ENCODE peak calls at places on chromosomes 5 and 9, in seven cellular contexts. G is SK-N-SH, T is HepG2, F is GM12891, X is K562, R is GM12878, I is H1. M is an unnamed sample.

GRCh38 chr9:94826044-94826443 is 99.5 kb downstream of the AOPEP start:
- DNase-seq in I (no peak), G (no peak), F (no peak), X (no peak), R (no peak), T (no peak), M (no peak)

GRCh38 chr9:34047864-34048729 is 590 bp downstream of the UBAP2 start:
- DNase-seq in I (no peak), F (peak; percentile 51), R (no peak), X (peak; percentile 70), G (peak; percentile 63), T (peak; percentile 29), M (peak; percentile 50)

GRCh38 chr5:17222679-17223078 is 5.2 kb downstream of the BASP1 start:
- DNase-seq in X (no peak), I (no peak), G (no peak), T (no peak), F (no peak), R (no peak), M (no peak)

GRCh38 chr9:19876569-19877316 is 87.9 kb upstream of the SLC24A2 start:
- DNase-seq in R (no peak), T (no peak), F (no peak), X (no peak), G (no peak), I (no peak), M (no peak)

GRCh38 chr9:117284414-117284813 is 130.4 kb downstream of the ASTN2 start:
- DNase-seq in G (peak; percentile 48), R (no peak), I (no peak), F (no peak), X (no peak), T (no peak), M (no peak)

GRCh38 chr5:106171132-106171531 is 1499.6 kb downstream of the EFNA5 start:
- DNase-seq in R (no peak), X (no peak), G (no peak), T (no peak), I (no peak), F (no peak), M (no peak)

GRCh38 chr5:177472460-177473441 is 683 bp downstream of the DBN1 start:
- DNase-seq in F (peak; percentile 91), X (peak; percentile 88), G (peak; percentile 92), R (no peak), I (no peak), T (peak; percentile 25), M (peak; percentile 77)

GRCh38 chr5:172971482-172971881 is 12.1 kb upstream of the ATP6V0E1 start:
- DNase-seq in F (no peak), X (no peak), G (no peak), I (no peak), R (no peak), T (no peak), M (no peak)

GRCh38 chr5:126865299-126865698 is 88.4 kb downstream of the LMNB1 start:
- DNase-seq in X (no peak), F (no peak), I (no peak), T (no peak), R (no peak), G (no peak), M (no peak)

GRCh38 chr5:4511996-4512656 is 628.0 kb upstream of the ADAMTS16 start:
- DNase-seq in I (peak; percentile 33), T (peak; percentile 9), F (no peak), R (no peak), G (peak; percentile 33), X (no peak), M (no peak)

GRCh38 chr5:77300457-77300856 is 90.0 kb downstream of the PDE8B start:
- DNase-seq in R (no peak), I (no peak), T (no peak), G (no peak), F (no peak), X (no peak), M (no peak)

GRCh38 chr5:93145767-93146166 is 435.3 kb downstream of the NR2F1-AS1 start:
- DNase-seq in R (no peak), T (no peak), G (no peak), I (no peak), F (no peak), X (no peak), M (no peak)

GRCh38 chr9:129258124-129258822 is 80.2 kb upstream of the IER5L start:
- DNase-seq in G (peak; percentile 100), R (no peak), X (peak; percentile 100), T (peak; percentile 61), I (peak; percentile 82), F (peak; percentile 96), M (peak; percentile 60)

GRCh38 chr5:71705416-71705815 is 13.7 kb upstream of the CARTPT start:
- DNase-seq in X (no peak), F (no peak), G (no peak), I (no peak), T (no peak), R (no peak), M (no peak)

GRCh38 chr5:87300744-87301143 is 33.1 kb downstream of the RASA1 start:
- DNase-seq in R (no peak), X (no peak), I (no peak), T (peak; percentile 13), G (peak; percentile 2), F (no peak), M (no peak)

GRCh38 chr9:20356392-20357206 is 265.7 kb downstream of the MLLT3 start:
- DNase-seq in X (no peak), R (peak; percentile 36), T (peak; percentile 64), I (peak; percentile 36), G (peak; percentile 68), F (peak; percentile 18), M (no peak)

DNA sequence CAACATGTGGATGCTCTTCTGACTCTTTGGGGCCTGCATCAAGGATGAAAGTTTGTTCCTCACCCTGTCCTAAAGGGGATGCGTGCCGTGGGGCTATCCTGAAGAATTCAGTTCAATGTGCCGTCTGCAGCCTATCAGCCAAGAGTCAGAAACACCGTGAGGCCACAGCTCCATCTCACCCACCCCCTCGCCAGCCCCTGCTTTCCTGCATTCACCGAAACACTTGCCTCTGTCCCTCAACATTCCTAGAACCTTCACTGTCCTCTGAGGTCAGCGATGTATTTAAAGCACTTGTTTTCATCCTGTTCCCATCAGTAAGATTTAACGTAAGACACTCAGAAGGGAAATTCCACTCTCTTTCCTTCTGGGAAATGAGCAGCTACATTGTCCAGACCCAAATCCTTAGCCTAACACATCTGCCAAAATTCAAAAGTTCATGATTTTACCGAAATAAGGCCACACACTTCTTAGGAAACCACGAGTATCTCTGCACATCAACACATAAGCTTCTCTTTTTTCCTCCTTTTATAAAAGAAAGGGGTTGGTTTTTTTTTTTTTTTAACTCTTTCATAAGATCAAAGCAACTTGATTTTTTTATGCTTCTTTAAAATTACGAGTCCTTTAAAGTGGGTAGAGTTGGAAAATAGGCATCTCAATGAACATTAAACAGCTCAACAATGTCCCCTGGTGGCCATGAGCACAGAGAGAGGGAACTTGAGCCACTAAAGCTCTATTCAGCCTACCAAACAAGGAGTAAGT is 100.7 kb downstream of the SUSD1 start:
- DNase-seq in G (peak; percentile 53), I (no peak), T (peak; percentile 40), R (peak; percentile 84), X (no peak), F (no peak), M (no peak)
- TF ChIP-seq TAF1 in G (no peak), I (no peak), T (no peak), R (no peak), X (no peak), F (no peak), M (no peak)

GRCh38 chr5:94698189-94698588 is 79.7 kb downstream of the SLF1 start:
- DNase-seq in R (no peak), F (no peak), X (no peak), G (no peak), I (no peak), T (no peak), M (no peak)
- TF ChIP-seq POLR2AphosphoS5 in R (no peak), F (no peak), X (no peak), G (no peak), I (no peak), T (no peak), M (no peak)

GRCh38 chr5:122356868-122357267 is 44.8 kb downstream of the SNCAIP start:
- DNase-seq in T (no peak), X (no peak), I (no peak), R (no peak), F (no peak), G (no peak), M (no peak)
- TF ChIP-seq TAF1 in T (no peak), X (no peak), I (no peak), R (no peak), F (no peak), G (no peak), M (no peak)

GRCh38 chr9:72158680-72159079 is 9.4 kb downstream of the GDA start:
- DNase-seq in I (no peak), R (no peak), T (no peak), X (no peak), F (no peak), G (no peak), M (no peak)

GRCh38 chr9:72151099-72151498 is 1.9 kb downstream of the GDA start:
- DNase-seq in X (no peak), R (no peak), F (no peak), G (no peak), I (no peak), T (no peak), M (no peak)

GRCh38 chr9:72155282-72155677 is 6.0 kb downstream of the GDA start:
- DNase-seq in R (no peak), I (no peak), F (no peak), X (no peak), G (no peak), T (no peak), M (no peak)

GRCh38 chr9:72156586-72156985 is 7.3 kb downstream of the GDA start:
- DNase-seq in X (no peak), F (no peak), I (no peak), G (no peak), T (no peak), R (no peak), M (no peak)

DNA sequence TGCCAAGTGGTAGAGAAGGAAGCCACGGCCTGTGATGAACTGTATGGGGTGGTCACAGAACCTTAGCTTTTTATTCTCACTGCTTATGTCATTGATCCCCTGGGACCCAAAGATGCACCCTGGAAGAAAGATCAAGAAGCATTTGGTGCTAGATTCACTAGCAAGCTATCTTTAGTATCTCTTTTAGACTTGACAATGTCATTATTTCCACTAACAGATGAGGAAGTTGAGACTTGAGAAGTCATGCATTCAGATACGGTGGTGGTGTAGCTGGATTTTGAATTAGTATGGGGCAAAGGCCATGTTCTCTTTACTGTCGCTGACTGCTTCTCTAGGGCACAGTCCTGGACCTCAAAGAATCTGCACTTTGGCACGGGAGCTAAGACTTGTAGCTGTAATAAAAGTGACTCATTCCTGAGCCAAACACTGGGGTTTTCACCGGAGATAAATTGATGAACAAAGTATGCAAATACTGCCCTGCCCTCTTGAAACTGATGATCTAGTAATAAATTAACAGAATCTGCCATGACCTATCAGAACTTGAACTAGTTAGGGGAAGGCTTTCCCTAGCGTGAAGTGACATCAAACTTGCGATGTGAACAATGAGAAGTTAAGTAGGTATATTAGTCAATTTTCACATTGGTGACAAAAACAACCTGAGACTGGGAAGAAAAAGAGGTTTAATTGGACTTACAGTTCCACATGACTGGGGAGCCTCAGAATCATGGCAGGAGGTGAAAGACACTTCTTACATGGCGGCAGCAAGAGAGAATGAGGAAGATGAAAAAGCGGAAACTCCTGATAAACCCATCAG is 5.4 kb downstream of the GDA start:
- DNase-seq in G (no peak), X (no peak), I (no peak), F (no peak), T (peak; percentile 85), R (peak; percentile 60), M (no peak)
- TF ChIP-seq POLR2AphosphoS5 in G (no peak), X (no peak), I (no peak), F (no peak), T (no peak), R (no peak), M (no peak)